ENCODE peak calls at places on chromosomes 4 and X, in five cellular contexts. One of them, this sample, is unnamed.

GRCh38 chr4:61406677-61407076 is 206.6 kb downstream of the ADGRL3 start:
- DNase-seq in cardiac fibroblast: no peak
- DNase-seq in heart right ventricle: no peak
- DNase-seq in HFF-Myc: no peak
- DNase-seq in uterus: no peak
- DNase-seq in this sample: no peak

GRCh38 chr4:53788011-53788410 is 196.7 kb upstream of the LNX1 start:
- DNase-seq in cardiac fibroblast: no peak
- DNase-seq in uterus: no peak
- DNase-seq in HFF-Myc: no peak
- DNase-seq in heart right ventricle: no peak
- DNase-seq in this sample: no peak

GRCh38 chr4:103493450-103494159 is 226.2 kb downstream of the TACR3 start:
- DNase-seq in cardiac fibroblast: no peak
- DNase-seq in HFF-Myc: no peak
- DNase-seq in heart right ventricle: no peak
- DNase-seq in uterus: no peak
- DNase-seq in this sample: no peak

GRCh38 chrX:44874481-44875184 is 1.6 kb downstream of the KDM6A start:
- DNase-seq in cardiac fibroblast: peak; percentile 29
- DNase-seq in uterus: no peak
- DNase-seq in HFF-Myc: no peak
- DNase-seq in heart right ventricle: no peak
- DNase-seq in this sample: no peak

GRCh38 chr4:158193171-158193749 is 17.0 kb upstream of the TMEM144 start:
- DNase-seq in HFF-Myc: no peak
- DNase-seq in cardiac fibroblast: peak; percentile 46
- DNase-seq in heart right ventricle: no peak
- DNase-seq in uterus: no peak
- DNase-seq in this sample: no peak

GRCh38 chrX:107775000-107775733 is 420 bp downstream of the TSC22D3 start:
- DNase-seq in HFF-Myc: no peak
- DNase-seq in heart right ventricle: no peak
- DNase-seq in uterus: no peak
- DNase-seq in cardiac fibroblast: no peak
- DNase-seq in this sample: no peak

GRCh38 chr4:182483685-182484084 is 240.5 kb downstream of the TENM3 start:
- DNase-seq in heart right ventricle: no peak
- DNase-seq in HFF-Myc: no peak
- DNase-seq in uterus: no peak
- DNase-seq in cardiac fibroblast: no peak
- DNase-seq in this sample: no peak

GRCh38 chrX:150929058-150929457 is 30.6 kb upstream of the CD99L2 start:
- DNase-seq in HFF-Myc: no peak
- DNase-seq in cardiac fibroblast: no peak
- DNase-seq in heart right ventricle: no peak
- DNase-seq in uterus: no peak
- DNase-seq in this sample: no peak

GRCh38 chr4:138851626-138852443 is 163.7 kb upstream of the NOCT start:
- DNase-seq in cardiac fibroblast: no peak
- DNase-seq in HFF-Myc: no peak
- DNase-seq in heart right ventricle: no peak
- DNase-seq in uterus: no peak
- DNase-seq in this sample: no peak

GRCh38 chr4:38055566-38055965 is 95.4 kb downstream of the PTTG2 start:
- DNase-seq in uterus: no peak
- DNase-seq in heart right ventricle: no peak
- DNase-seq in HFF-Myc: no peak
- DNase-seq in cardiac fibroblast: no peak
- DNase-seq in this sample: no peak

GRCh38 chr4:71564775-71565174 is 219.1 kb downstream of the GC start:
- DNase-seq in cardiac fibroblast: peak; percentile 69
- DNase-seq in uterus: no peak
- DNase-seq in HFF-Myc: no peak
- DNase-seq in heart right ventricle: no peak
- DNase-seq in this sample: no peak

GRCh38 chr4:89283975-89284556 is 23.5 kb downstream of the GPRIN3 start:
- DNase-seq in cardiac fibroblast: no peak
- DNase-seq in HFF-Myc: no peak
- DNase-seq in heart right ventricle: no peak
- DNase-seq in uterus: no peak
- DNase-seq in this sample: no peak

GRCh38 chr4:26010266-26010665 is 96.2 kb downstream of the SMIM20 start:
- DNase-seq in uterus: no peak
- DNase-seq in HFF-Myc: no peak
- DNase-seq in cardiac fibroblast: no peak
- DNase-seq in heart right ventricle: no peak
- DNase-seq in this sample: no peak

GRCh38 chrX:113873056-113873455 is 710.8 kb upstream of the HTR2C start:
- DNase-seq in HFF-Myc: no peak
- DNase-seq in uterus: no peak
- DNase-seq in cardiac fibroblast: no peak
- DNase-seq in heart right ventricle: no peak
- DNase-seq in this sample: no peak

GRCh38 chr4:699816-700580 is 5.6 kb upstream of the PCGF3 start:
- DNase-seq in heart right ventricle: no peak
- DNase-seq in HFF-Myc: no peak
- DNase-seq in uterus: no peak
- DNase-seq in cardiac fibroblast: no peak
- DNase-seq in this sample: no peak

GRCh38 chr4:71254451-71255012 is 84.3 kb upstream of the SLC4A4 start:
- DNase-seq in uterus: no peak
- DNase-seq in HFF-Myc: no peak
- DNase-seq in heart right ventricle: no peak
- DNase-seq in cardiac fibroblast: no peak
- DNase-seq in this sample: no peak

GRCh38 chr4:55887594-55887993 is 34.1 kb downstream of the EXOC1 start:
- DNase-seq in heart right ventricle: no peak
- DNase-seq in cardiac fibroblast: peak; percentile 4
- DNase-seq in uterus: no peak
- DNase-seq in HFF-Myc: no peak
- DNase-seq in this sample: no peak

GRCh38 chr4:76584235-76585152 is 149.5 kb downstream of the SHROOM3 start:
- DNase-seq in uterus: peak; percentile 33
- DNase-seq in HFF-Myc: no peak
- DNase-seq in heart right ventricle: no peak
- DNase-seq in cardiac fibroblast: no peak
- DNase-seq in this sample: no peak

GRCh38 chrX:135973548-135974278 is at the start of gene MMGT1:
- DNase-seq in HFF-Myc: peak; percentile 61
- DNase-seq in heart right ventricle: peak; percentile 80
- DNase-seq in uterus: peak; percentile 81
- DNase-seq in cardiac fibroblast: peak; percentile 88
- DNase-seq in this sample: peak; percentile 39

GRCh38 chr4:17785858-17786257 is 4.4 kb upstream of the FAM184B start:
- DNase-seq in cardiac fibroblast: no peak
- DNase-seq in uterus: no peak
- DNase-seq in heart right ventricle: no peak
- DNase-seq in HFF-Myc: no peak
- DNase-seq in this sample: no peak

GRCh38 chr4:141815646-141816045 is 179.3 kb downstream of the IL15 start:
- DNase-seq in heart right ventricle: no peak
- DNase-seq in uterus: no peak
- DNase-seq in cardiac fibroblast: no peak
- DNase-seq in HFF-Myc: no peak
- DNase-seq in this sample: no peak

GRCh38 chrX:70026112-70026850 is 23.5 kb downstream of the AWAT2 start:
- DNase-seq in HFF-Myc: no peak
- DNase-seq in uterus: no peak
- DNase-seq in heart right ventricle: no peak
- DNase-seq in cardiac fibroblast: peak; percentile 49
- DNase-seq in this sample: no peak

GRCh38 chrX:22800806-22801205 is 199.0 kb upstream of the DDX53 start:
- DNase-seq in uterus: no peak
- DNase-seq in HFF-Myc: no peak
- DNase-seq in cardiac fibroblast: peak; percentile 2
- DNase-seq in heart right ventricle: no peak
- DNase-seq in this sample: no peak

GRCh38 chr4:6349896-6350295 is 80.2 kb downstream of the WFS1 start:
- DNase-seq in cardiac fibroblast: no peak
- DNase-seq in HFF-Myc: no peak
- DNase-seq in heart right ventricle: no peak
- DNase-seq in uterus: no peak
- DNase-seq in this sample: no peak

GRCh38 chr4:48432017-48432416 is 51.1 kb upstream of the SLC10A4 start:
- DNase-seq in uterus: no peak
- DNase-seq in HFF-Myc: no peak
- DNase-seq in heart right ventricle: no peak
- DNase-seq in cardiac fibroblast: no peak
- DNase-seq in this sample: no peak

DNA sequence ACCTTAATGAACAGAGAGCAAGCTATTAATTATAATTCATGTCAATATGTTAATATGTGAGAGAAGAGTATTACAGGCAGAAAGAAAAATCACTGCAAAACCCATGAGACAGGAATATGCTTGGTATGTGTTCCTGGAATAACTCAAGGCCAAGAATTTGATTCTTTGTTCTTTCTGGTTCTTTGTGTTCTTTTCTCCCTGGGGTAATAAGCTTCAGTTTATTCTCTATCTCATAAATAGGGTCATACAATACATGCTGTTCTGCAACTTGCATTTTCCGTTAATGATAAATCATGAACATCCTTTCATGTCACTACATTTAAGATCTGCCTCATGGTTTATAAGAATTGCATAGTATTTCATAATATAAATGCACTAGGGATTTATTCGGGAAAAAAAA is 16.8 kb upstream of the THOC2 start:
- DNase-seq in HFF-Myc: no peak
- DNase-seq in cardiac fibroblast: peak; percentile 36
- DNase-seq in uterus: no peak
- DNase-seq in heart right ventricle: no peak
- DNase-seq in this sample: no peak
- H3K4me3 ChIP-seq in HFF-Myc: no peak overlapping the region
- H3K4me3 ChIP-seq in cardiac fibroblast: no peak overlapping the region
- H3K4me3 ChIP-seq in uterus: no peak overlapping the region
- H3K4me3 ChIP-seq in heart right ventricle: no peak overlapping the region
- H3K4me3 ChIP-seq in this sample: no peak overlapping the region

DNA sequence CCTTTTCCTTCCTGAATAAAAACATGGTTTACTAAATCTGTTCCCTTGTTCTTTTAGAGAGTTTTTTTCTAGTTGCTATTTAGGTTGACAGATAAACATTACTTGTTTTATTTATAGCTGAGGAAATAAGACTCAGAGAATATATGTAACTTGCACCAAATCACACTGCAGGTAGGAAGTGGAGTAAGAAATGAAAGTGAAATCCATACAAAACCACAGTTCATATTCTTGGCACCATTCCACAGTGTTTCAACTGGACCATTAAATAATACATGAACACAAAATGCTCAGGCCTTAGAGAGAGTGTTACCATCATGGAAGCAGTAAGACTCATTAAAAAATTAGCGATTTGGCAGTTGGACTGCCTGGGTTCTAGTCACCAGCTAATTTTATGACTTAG is 326.9 kb upstream of the SLIT2 start:
- DNase-seq in HFF-Myc: no peak
- DNase-seq in heart right ventricle: no peak
- DNase-seq in uterus: no peak
- DNase-seq in cardiac fibroblast: peak; percentile 45
- DNase-seq in this sample: no peak
- TF ChIP-seq CTCF in HFF-Myc: no peak
- TF ChIP-seq CTCF in heart right ventricle: no peak
- TF ChIP-seq CTCF in uterus: no peak
- TF ChIP-seq CTCF in cardiac fibroblast: no peak
- TF ChIP-seq CTCF in this sample: no peak

DNA sequence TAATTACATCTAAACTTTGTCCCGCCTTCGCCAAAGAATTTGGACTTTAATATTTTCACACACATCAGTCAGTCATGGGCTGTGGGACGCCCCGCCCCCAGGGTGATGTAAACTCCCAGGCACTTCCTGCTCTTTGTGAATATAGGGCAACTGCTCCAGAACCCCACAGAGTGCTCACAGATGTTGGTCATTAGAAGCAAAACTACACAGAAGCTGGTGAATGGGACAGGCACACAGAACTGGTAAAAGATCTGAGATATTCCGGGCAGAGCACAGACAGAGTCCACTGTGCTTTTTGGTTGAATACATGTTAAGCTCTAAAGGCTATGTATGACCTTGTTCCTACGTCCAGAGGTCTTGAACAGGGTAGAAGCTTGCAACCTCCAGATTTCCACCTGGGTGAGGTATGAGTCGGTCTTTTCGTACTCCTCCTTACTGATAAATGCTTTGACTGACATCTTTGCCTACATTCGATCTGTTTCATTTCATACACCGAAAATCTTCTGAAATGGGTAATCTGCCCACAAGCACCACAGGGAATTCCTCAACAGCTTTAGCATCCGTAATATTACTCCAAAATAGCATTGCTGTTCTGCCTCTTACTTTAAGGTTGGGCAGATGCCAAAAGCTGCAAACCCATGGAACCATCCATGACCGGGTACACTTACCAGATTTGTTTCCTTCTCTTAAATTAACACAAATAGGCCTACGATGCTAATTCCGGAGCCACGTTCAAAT is 144.6 kb downstream of the AMELX start:
- DNase-seq in cardiac fibroblast: peak; percentile 84
- DNase-seq in uterus: no peak
- DNase-seq in HFF-Myc: peak; percentile 50
- DNase-seq in heart right ventricle: peak; percentile 21
- DNase-seq in this sample: no peak
- H3K4me3 ChIP-seq in cardiac fibroblast: no peak overlapping the region
- H3K4me3 ChIP-seq in uterus: no peak overlapping the region
- H3K4me3 ChIP-seq in HFF-Myc: no peak overlapping the region
- H3K4me3 ChIP-seq in heart right ventricle: no peak overlapping the region
- H3K4me3 ChIP-seq in this sample: no peak overlapping the region

GRCh38 chr4:41334182-41334581 is 77.5 kb downstream of the UCHL1 start:
- DNase-seq in cardiac fibroblast: no peak
- DNase-seq in uterus: no peak
- DNase-seq in heart right ventricle: no peak
- DNase-seq in HFF-Myc: no peak
- DNase-seq in this sample: no peak

DNA sequence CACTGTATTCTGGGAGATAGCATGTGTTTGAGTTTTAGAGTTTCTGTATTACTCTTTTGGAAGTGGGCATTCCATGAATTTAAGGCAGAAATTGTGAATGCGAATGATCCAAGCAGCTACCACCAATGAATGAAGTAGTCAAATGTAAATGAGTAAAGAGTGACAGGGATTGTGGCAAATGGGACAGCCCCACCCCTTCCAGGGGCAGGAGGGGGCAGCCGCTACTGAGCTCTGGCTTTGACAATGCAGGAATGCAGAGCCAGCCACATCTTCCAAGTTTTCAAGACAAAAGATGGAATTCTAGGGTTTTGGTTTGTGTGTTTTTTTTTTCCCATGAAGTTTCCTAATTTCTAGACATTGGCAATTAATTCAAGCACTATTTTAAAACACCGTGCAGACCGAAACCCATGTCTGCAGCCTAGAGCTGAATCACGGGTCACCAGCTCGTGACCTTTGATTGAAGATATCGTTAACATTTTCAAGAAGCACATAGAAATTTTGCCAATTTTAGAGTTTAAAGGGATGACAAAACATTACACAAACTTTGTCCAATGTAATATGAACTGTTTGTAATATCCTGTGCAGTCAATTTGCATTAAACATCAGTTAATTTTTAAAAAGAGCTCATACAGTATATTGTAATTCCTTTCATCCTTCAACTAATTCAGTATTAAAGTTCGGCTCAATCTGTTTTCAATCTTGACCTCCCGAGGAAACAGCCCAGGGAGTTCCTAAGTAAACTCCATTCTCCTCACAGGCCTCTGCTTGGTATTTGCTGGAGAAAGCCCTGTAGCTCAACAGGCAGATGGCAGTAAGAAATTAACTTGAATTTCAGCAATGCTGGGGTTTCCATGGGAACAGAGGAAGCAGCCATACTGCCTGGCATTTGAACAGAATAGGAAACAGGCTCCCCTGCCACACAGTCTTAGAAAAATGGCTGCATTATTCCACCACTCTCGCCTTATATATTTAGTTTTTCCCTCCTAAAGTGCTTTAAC is 83.4 kb downstream of the UCHL1 start:
- DNase-seq in cardiac fibroblast: peak; percentile 60
- DNase-seq in uterus: no peak
- DNase-seq in heart right ventricle: no peak
- DNase-seq in HFF-Myc: peak; percentile 85
- DNase-seq in this sample: peak; percentile 84
- TF ChIP-seq CTCF in cardiac fibroblast: no peak
- TF ChIP-seq CTCF in uterus: peak; percentile 33
- TF ChIP-seq CTCF in heart right ventricle: no peak
- TF ChIP-seq CTCF in HFF-Myc: peak; percentile 13
- TF ChIP-seq CTCF in this sample: peak; percentile 15